ENCODE peak calls at places on chromosomes 1 and 21, in ten cellular contexts. R is GM23248; T is activated CD4-positive, alpha-beta T cell treated with anti-CD3 and anti-CD28 coated beads, Interleukin-2, amount 50 U/mL, for 48 hours; W is GM03348; Y is EH; P is stimulated activated CD4-positive, alpha-beta T cell treated with anti-CD3 and anti-CD28 coated beads, TNF-alpha, amount 100 ng/mL, for 24 hours; V is HTR-8/SVneo; H is progenitor cell of endocrine pancreas; M is NCI-H1105 treated with DMSO at 0.1 percent for 48 hours; E is stimulated activated CD8-positive, alpha-beta memory T cell treated with anti-CD3 and anti-CD28 coated beads, Interleukin-2, amount 100 ng/mL, for 1 hour. A is an unnamed sample.

GRCh38 chr1:231192620-231193163 is 30.8 kb downstream of the TRIM67 start:
- DNase-seq in R (no peak), Y (no peak), M (peak; percentile 30), H (no peak), W (no peak), T (no peak), E (no peak), P (no peak), V (no peak), A (no peak)

GRCh38 chr1:30479576-30479975 is 243.8 kb downstream of the MATN1 start:
- DNase-seq in H (no peak), V (no peak), M (no peak), P (no peak), Y (no peak), E (no peak), W (no peak), T (no peak), R (no peak), A (no peak)

GRCh38 chr1:229180161-229180560 is 90.8 kb upstream of the RAB4A start:
- DNase-seq in V (no peak), Y (no peak), W (no peak), T (no peak), M (no peak), R (no peak), E (no peak), H (no peak), P (no peak), A (no peak)

GRCh38 chr1:31723828-31724359 is 20.1 kb upstream of the COL16A1 start:
- DNase-seq in M (no peak), H (peak; percentile 85), Y (peak; percentile 84), W (peak; percentile 78), E (no peak), R (peak; percentile 88), T (peak; percentile 66), P (peak; percentile 42), V (peak; percentile 72), A (no peak)

GRCh38 chr1:7575041-7575400 is 196.1 kb upstream of the VAMP3 start:
- DNase-seq in W (no peak), M (no peak), Y (no peak), E (no peak), R (no peak), T (no peak), V (no peak), P (no peak), H (no peak), A (no peak)

GRCh38 chr1:27416387-27417111 is 24.1 kb downstream of the GPR3 start:
- DNase-seq in H (no peak), R (peak; percentile 80), E (no peak), P (peak; percentile 34), W (peak; percentile 57), T (peak; percentile 62), V (no peak), M (peak; percentile 73), Y (peak; percentile 82), A (peak; percentile 57)

GRCh38 chr1:216910081-216910840 is 187.0 kb upstream of the ESRRG start:
- DNase-seq in W (no peak), M (no peak), V (no peak), R (no peak), Y (no peak), P (no peak), E (no peak), H (no peak), T (no peak), A (no peak)

GRCh38 chr1:202821467-202821866 is 10.7 kb downstream of the PCAT6 start:
- DNase-seq in E (no peak), V (no peak), P (no peak), H (no peak), Y (peak; percentile 81), T (no peak), W (peak; percentile 54), M (no peak), R (peak; percentile 58), A (no peak)

GRCh38 chr1:219837274-219837993 is 90.9 kb downstream of the SLC30A10 start:
- DNase-seq in M (peak; percentile 58), Y (peak; percentile 52), T (no peak), H (no peak), R (peak; percentile 61), E (no peak), W (peak; percentile 64), P (no peak), V (peak; percentile 57), A (peak; percentile 61)

GRCh38 chr1:113981962-113982931 is 3.0 kb downstream of the OLFML3 start:
- DNase-seq in Y (peak; percentile 87), T (no peak), P (no peak), E (no peak), W (peak; percentile 91), M (no peak), R (peak; percentile 95), H (no peak), V (no peak), A (no peak)

GRCh38 chr1:159915571-159916239 is 9.6 kb downstream of the TAGLN2 start:
- DNase-seq in P (no peak), T (no peak), E (no peak), R (no peak), Y (no peak), H (no peak), W (no peak), M (no peak), V (no peak), A (no peak)

GRCh38 chr1:26234644-26235384 is 814 bp downstream of the CEP85 start:
- DNase-seq in V (no peak), T (peak; percentile 26), H (peak; percentile 18), M (peak; percentile 6), P (no peak), E (no peak), R (peak; percentile 44), Y (peak; percentile 37), W (peak; percentile 34), A (peak; percentile 76)

GRCh38 chr21:31520506-31521163 is 138.9 kb upstream of the SOD1 start:
- DNase-seq in M (peak; percentile 69), P (no peak), T (no peak), V (no peak), Y (no peak), E (no peak), W (no peak), R (no peak), H (no peak), A (peak; percentile 50)

GRCh38 chr1:230167419-230167852 is 100.4 kb downstream of the GALNT2 start:
- DNase-seq in M (no peak), W (peak; percentile 62), H (no peak), T (peak; percentile 47), P (peak; percentile 21), Y (peak; percentile 53), V (peak; percentile 48), E (peak; percentile 7), R (peak; percentile 63), A (peak; percentile 35)

GRCh38 chr1:66505671-66506392 is 28.1 kb upstream of the SGIP1 start:
- DNase-seq in T (no peak), E (no peak), Y (peak; percentile 83), W (peak; percentile 18), V (no peak), R (peak; percentile 68), M (no peak), P (no peak), H (no peak), A (no peak)

GRCh38 chr1:25628741-25629421 is 12.3 kb downstream of the MAN1C1 start:
- DNase-seq in R (no peak), W (no peak), T (no peak), V (no peak), P (no peak), M (no peak), Y (no peak), H (no peak), E (no peak), A (no peak)

GRCh38 chr1:34518146-34518545 is 236.7 kb upstream of the GJB5 start:
- DNase-seq in T (no peak), P (no peak), R (peak; percentile 1), Y (no peak), W (no peak), V (no peak), H (no peak), M (no peak), E (no peak), A (peak; percentile 93)

GRCh38 chr1:118486213-118486612 is 301.2 kb upstream of the SPAG17 start:
- DNase-seq in E (no peak), R (no peak), W (no peak), P (no peak), H (no peak), V (no peak), T (no peak), Y (no peak), M (peak; percentile 69), A (no peak)

GRCh38 chr1:198064181-198064580 is 92.6 kb upstream of the NEK7 start:
- DNase-seq in P (no peak), H (no peak), W (no peak), V (no peak), E (no peak), M (no peak), Y (peak; percentile 70), R (peak; percentile 65), T (no peak), A (no peak)

GRCh38 chr1:19455353-19455752 is 30.0 kb downstream of the CAPZB start:
- DNase-seq in Y (no peak), R (no peak), M (no peak), P (no peak), W (no peak), T (no peak), V (no peak), E (no peak), H (no peak), A (no peak)

GRCh38 chr1:236888126-236888525 is 93.0 kb downstream of the MTR start:
- DNase-seq in H (no peak), Y (no peak), M (no peak), T (no peak), E (no peak), W (no peak), R (no peak), V (no peak), P (no peak), A (peak; percentile 75)

GRCh38 chr1:162317659-162318058 is 59.0 kb downstream of the SPATA46 start:
- DNase-seq in E (no peak), W (no peak), V (no peak), Y (no peak), T (no peak), P (no peak), M (no peak), R (no peak), H (no peak), A (no peak)

GRCh38 chr1:24635195-24635843 is 7.8 kb upstream of the SRRM1 start:
- DNase-seq in H (no peak), T (no peak), M (peak; percentile 82), V (peak; percentile 68), Y (peak; percentile 77), E (no peak), R (peak; percentile 85), W (peak; percentile 80), P (no peak), A (peak; percentile 87)

GRCh38 chr1:150534002-150534401 is 15.2 kb upstream of the ADAMTSL4 start:
- DNase-seq in P (no peak), M (no peak), H (no peak), T (no peak), W (no peak), V (no peak), E (no peak), R (no peak), Y (no peak), A (no peak)

GRCh38 chr1:118322369-118322768 is 137.3 kb upstream of the SPAG17 start:
- DNase-seq in H (no peak), M (no peak), Y (no peak), E (no peak), R (peak; percentile 49), W (no peak), V (no peak), P (no peak), T (no peak), A (no peak)

GRCh38 chr1:243916160-243916559 is 66.1 kb upstream of the AKT3 start:
- DNase-seq in P (no peak), T (no peak), R (peak; percentile 38), H (no peak), V (peak; percentile 51), M (no peak), E (no peak), W (no peak), Y (peak; percentile 40), A (peak; percentile 26)

GRCh38 chr21:44643911-44644310 is 2.3 kb upstream of the KRTAP10-11 start:
- DNase-seq in R (no peak), W (no peak), V (no peak), E (no peak), M (no peak), P (no peak), Y (no peak), T (no peak), H (no peak), A (no peak)

GRCh38 chr1:24199291-24199900 is 12.3 kb upstream of the IFNLR1 start:
- DNase-seq in V (peak; percentile 75), R (peak; percentile 72), Y (peak; percentile 68), H (peak; percentile 56), P (peak; percentile 65), T (peak; percentile 80), W (peak; percentile 86), E (peak; percentile 57), M (peak; percentile 63), A (peak; percentile 84)